ENCODE peak calls at places on chromosomes 4 and X, in six cellular contexts. X is left lobe of liver; J is SK-N-SH treated with all-trans-retinoic acid at 6 μM for 48 hours; N is activated CD8-positive, alpha-beta memory T cell treated with anti-CD3 and anti-CD28 coated beads, Interleukin-2, amount 10 ng/mL, durations not matched to agents 7 days and 5 days; L is stimulated activated memory B cell treated with anti-CD40 and anti-IgM and Interleukin-4, amounts not matched to agents 10 μg/mL and 1 μg/mL and 100 μg/mL, for 72 hours; A is natural killer cell. B is an unnamed sample.

GRCh38 chr4:185524888-185525863 is 10.1 kb downstream of the PDLIM3 start:
- ATAC-seq in X (peak; percentile 43), J (no peak), N (no peak), L (no peak), A (no peak), B (no peak)

GRCh38 chr4:123787710-123788109 is 391.1 kb downstream of the SPRY1 start:
- ATAC-seq in X (no peak), J (no peak), N (no peak), L (no peak), A (no peak), B (no peak)

GRCh38 chr4:2427383-2428334 is 8.9 kb downstream of the CFAP99 start:
- ATAC-seq in X (no peak), J (no peak), N (no peak), L (peak; percentile 9), A (no peak), B (no peak)

GRCh38 chr4:121977251-121978168 is 25.6 kb upstream of the TRPC3 start:
- ATAC-seq in X (no peak), J (peak; percentile 60), N (peak; percentile 55), L (peak; percentile 93), A (peak; percentile 38), B (no peak)

GRCh38 chr4:35723973-35724372 is 520.3 kb downstream of the ARAP2 start:
- ATAC-seq in X (no peak), J (no peak), N (no peak), L (no peak), A (no peak), B (no peak)

GRCh38 chrX:155216940-155217450 is 735 bp downstream of the VBP1 start:
- ATAC-seq in X (no peak), J (peak; percentile 32), N (no peak), L (no peak), A (no peak), B (no peak)

GRCh38 chrX:46571423-46572294 is 1.9 kb upstream of the CHST7 start:
- ATAC-seq in X (no peak), J (no peak), N (no peak), L (peak; percentile 42), A (no peak), B (no peak)

GRCh38 chr4:44772340-44772739 is 46.0 kb upstream of the GNPDA2 start:
- ATAC-seq in X (no peak), J (no peak), N (no peak), L (no peak), A (no peak), B (no peak)

GRCh38 chrX:716136-716535 is 85.5 kb downstream of the SHOX start:
- ATAC-seq in X (no peak), J (no peak), N (no peak), L (no peak), A (no peak), B (no peak)

GRCh38 chr4:128973384-128973783 is 120.0 kb downstream of the SCLT1 start:
- ATAC-seq in X (no peak), J (no peak), N (no peak), L (no peak), A (no peak), B (no peak)

GRCh38 chr4:114364857-114365256 is 233.8 kb upstream of the UGT8 start:
- ATAC-seq in X (no peak), J (peak; percentile 94), N (no peak), L (no peak), A (no peak), B (no peak)

GRCh38 chr4:2166253-2166652 is 75.7 kb downstream of the HAUS3 start:
- ATAC-seq in X (no peak), J (no peak), N (no peak), L (no peak), A (no peak), B (no peak)

GRCh38 chrX:14802943-14803710 is 69.7 kb downstream of the FANCB start:
- ATAC-seq in X (no peak), J (peak; percentile 71), N (no peak), L (no peak), A (no peak), B (no peak)

GRCh38 chrX:131083510-131084142 is 25.5 kb downstream of the ARHGAP36 start:
- ATAC-seq in X (no peak), J (no peak), N (no peak), L (no peak), A (no peak), B (no peak)

GRCh38 chr4:39785031-39785430 is 87.1 kb downstream of the UBE2K start:
- ATAC-seq in X (no peak), J (no peak), N (no peak), L (no peak), A (no peak), B (no peak)

GRCh38 chr4:98778206-98778605 is 119.8 kb upstream of the TSPAN5 start:
- ATAC-seq in X (peak; percentile 98), J (no peak), N (no peak), L (no peak), A (no peak), B (peak; percentile 79)

GRCh38 chrX:48945517-48946348 is 11.7 kb downstream of the OTUD5 start:
- ATAC-seq in X (peak; percentile 79), J (peak; percentile 98), N (peak; percentile 60), L (no peak), A (peak; percentile 59), B (no peak)

GRCh38 chr4:83556006-83556712 is 20.3 kb downstream of the GPAT3 start:
- ATAC-seq in X (no peak), J (no peak), N (no peak), L (no peak), A (no peak), B (no peak)

GRCh38 chr4:21765810-21766407 is 182.7 kb downstream of the KCNIP4 start:
- ATAC-seq in X (peak; percentile 94), J (peak; percentile 73), N (no peak), L (no peak), A (no peak), B (no peak)

GRCh38 chr4:152138451-152138850 is 377.6 kb upstream of the GATB start:
- ATAC-seq in X (no peak), J (no peak), N (peak; percentile 74), L (no peak), A (no peak), B (peak; percentile 71)

GRCh38 chr4:109658871-109659410 is 44.3 kb downstream of the CASP6 start:
- ATAC-seq in X (peak; percentile 69), J (no peak), N (no peak), L (no peak), A (no peak), B (no peak)

GRCh38 chr4:2652415-2653155 is 103.6 kb downstream of the TNIP2 start:
- ATAC-seq in X (no peak), J (no peak), N (no peak), L (no peak), A (no peak), B (no peak)

GRCh38 chr4:105598787-105599186 is 46.4 kb downstream of the ARHGEF38 start:
- ATAC-seq in X (no peak), J (no peak), N (no peak), L (no peak), A (no peak), B (no peak)

B was measured in activated T-helper 17 cell treated with anti-CD3 and anti-CD28 coated beads, Interleukin-2, amount 50 U/mL, for 72 hours.